ENCODE peak calls at places on chromosome 13, in eight cellular contexts. O is skeletal muscle cell, U is NCI-H1417 treated with DMSO at 0.1 percent for 48 hours, Y is activated T-helper 1 cell treated with Interleukin-2 at 50 U/mL for 16 hours, P is GM12892, X is nucleus accumbens, L is KBM-7, K is memory B cell. R is an unnamed sample.

GRCh38 chr13:36354842-36355241 is 8.6 kb upstream of the SPART start:
- DNase-seq in O (no peak), U (no peak), Y (no peak), P (no peak), X (no peak), L (no peak), K (no peak), R (no peak)

GRCh38 chr13:110657196-110657595 is 41.9 kb downstream of the NAXD start:
- DNase-seq in O (no peak), U (no peak), Y (no peak), P (no peak), X (no peak), L (no peak), K (no peak), R (no peak)

GRCh38 chr13:70189981-70190380 is 81.7 kb upstream of the KLHL1 start:
- DNase-seq in O (no peak), U (peak), Y (no peak), P (no peak), X (no peak), L (no peak), K (no peak), R (no peak)

GRCh38 chr13:96090240-96091101 is 564 bp downstream of the HS6ST3 start:
- DNase-seq in O (no peak), U (no peak), Y (no peak), P (peak), X (no peak), L (peak), K (no peak), R (no peak)

GRCh38 chr13:21010621-21011020 is 50.8 kb downstream of the LATS2 start:
- DNase-seq in O (no peak), U (no peak), Y (no peak), P (no peak), X (no peak), L (peak), K (no peak), R (no peak)

GRCh38 chr13:49214917-49215376 is 5.2 kb upstream of the MLNR start:
- DNase-seq in O (no peak), U (no peak), Y (peak), P (peak), X (no peak), L (peak), K (no peak), R (no peak)

GRCh38 chr13:70080030-70080429 is 27.6 kb upstream of the ATXN8OS start:
- DNase-seq in O (no peak), U (no peak), Y (no peak), P (no peak), X (no peak), L (no peak), K (no peak), R (no peak)

GRCh38 chr13:24564881-24565280 is 52.3 kb upstream of the PARP4 start:
- DNase-seq in O (no peak), U (no peak), Y (no peak), P (no peak), X (no peak), L (no peak), K (peak), R (no peak)

GRCh38 chr13:49836516-49836915 is 44.0 kb upstream of the KPNA3 start:
- DNase-seq in O (no peak), U (peak), Y (no peak), P (no peak), X (no peak), L (no peak), K (no peak), R (no peak)

GRCh38 chr13:114339779-114340534 is 25.7 kb downstream of the CHAMP1 start:
- DNase-seq in O (no peak), U (peak), Y (peak), P (no peak), X (no peak), L (peak), K (peak), R (no peak)

GRCh38 chr13:41897126-41897525 is 63.8 kb downstream of the VWA8 start:
- DNase-seq in O (no peak), U (no peak), Y (no peak), P (no peak), X (no peak), L (no peak), K (no peak), R (no peak)

GRCh38 chr13:98253526-98253925 is 76.5 kb upstream of the RNF113B start:
- DNase-seq in O (no peak), U (no peak), Y (no peak), P (no peak), X (no peak), L (peak), K (no peak), R (no peak)

GRCh38 chr13:40221460-40222201 is 444.8 kb downstream of the FOXO1 start:
- DNase-seq in O (peak), U (no peak), Y (no peak), P (no peak), X (no peak), L (peak), K (no peak), R (no peak)

GRCh38 chr13:29140277-29140676 is 320.1 kb downstream of the MTUS2 start:
- DNase-seq in O (peak), U (no peak), Y (no peak), P (no peak), X (no peak), L (no peak), K (no peak), R (no peak)

GRCh38 chr13:22141636-22142035 is 470.8 kb downstream of the FGF9 start:
- DNase-seq in O (no peak), U (no peak), Y (no peak), P (no peak), X (no peak), L (no peak), K (no peak), R (no peak)

GRCh38 chr13:98927954-98928927 is 49.6 kb downstream of the DOCK9 start:
- DNase-seq in O (peak), U (no peak), Y (no peak), P (no peak), X (no peak), L (no peak), K (no peak), R (no peak)

GRCh38 chr13:73142091-73142490 is 83.3 kb downstream of the KLF5 start:
- DNase-seq in O (no peak), U (no peak), Y (no peak), P (no peak), X (no peak), L (no peak), K (no peak), R (no peak)

GRCh38 chr13:110126391-110126961 is 180.5 kb downstream of the COL4A1 start:
- DNase-seq in O (peak), U (no peak), Y (no peak), P (no peak), X (no peak), L (no peak), K (no peak), R (peak)

GRCh38 chr13:20719783-20720182 is 16.3 kb downstream of the IL17D start:
- DNase-seq in O (no peak), U (no peak), Y (no peak), P (no peak), X (no peak), L (no peak), K (no peak), R (no peak)

GRCh38 chr13:20006206-20006605 is 47.7 kb downstream of the ZMYM2 start:
- DNase-seq in O (peak), U (no peak), Y (no peak), P (no peak), X (no peak), L (no peak), K (no peak), R (no peak)

GRCh38 chr13:82751221-82751620 is 1131.1 kb downstream of the SLITRK1 start:
- DNase-seq in O (no peak), U (no peak), Y (no peak), P (no peak), X (no peak), L (no peak), K (no peak), R (no peak)

GRCh38 chr13:93603043-93603442 is 376.4 kb downstream of the GPC6 start:
- DNase-seq in O (peak), U (no peak), Y (no peak), P (no peak), X (no peak), L (no peak), K (no peak), R (no peak)

GRCh38 chr13:90272356-90272755 is 1075.1 kb upstream of the MIR17HG start:
- DNase-seq in O (peak), U (no peak), Y (no peak), P (no peak), X (no peak), L (no peak), K (no peak), R (no peak)

R was measured in vagina.